ENCODE peak calls at places on chromosomes 3 and 15, in four cellular contexts. F, I, X and J are unnamed samples. For H3K4me1, the result is how much of the 10 kb centered on the place peaks cover.

GRCh38 chr3:46907271-46907670 is 29.8 kb downstream of the PTH1R start:
- DNase-seq in X (no peak), I (no peak), F (peak), J (no peak)

GRCh38 chr3:122183521-122183892 is at the start of gene CASR:
- DNase-seq in I (peak), X (no peak), F (no peak), J (no peak)

GRCh38 chr15:87349181-87349580 is 907.4 kb downstream of the NTRK3 start:
- DNase-seq in F (no peak), X (no peak), I (no peak), J (no peak)

GRCh38 chr15:78072080-78072892 is 5.2 kb downstream of the TBC1D2B start:
- DNase-seq in X (peak), F (peak), I (peak), J (no peak)

GRCh38 chr15:85047271-85047948 is 65.8 kb downstream of the PDE8A start:
- DNase-seq in X (peak), I (peak), F (peak), J (peak)

GRCh38 chr3:88235102-88235501 is 85.3 kb downstream of the C3orf38 start:
- DNase-seq in X (no peak), I (no peak), F (no peak), J (no peak)

GRCh38 chr3:22982981-22983582 is 220.0 kb upstream of the UBE2E2 start:
- DNase-seq in X (no peak), F (no peak), I (peak), J (no peak)

GRCh38 chr3:149442845-149443544 is 31.5 kb upstream of the TM4SF4 start:
- DNase-seq in X (no peak), F (no peak), I (no peak), J (peak)

GRCh38 chr15:22883196-22883595 is 44.7 kb downstream of the NIPA2 start:
- DNase-seq in X (no peak), F (no peak), I (no peak), J (peak)

GRCh38 chr15:59372352-59373211 is at the start of gene MYO1E:
- DNase-seq in I (peak), F (peak), X (peak), J (peak)

GRCh38 chr15:63879211-63879610 is 45.5 kb upstream of the HERC1 start:
- DNase-seq in F (no peak), I (no peak), X (no peak), J (no peak)

GRCh38 chr15:77333166-77333565 is 86.7 kb downstream of the PEAK1 start:
- DNase-seq in I (no peak), X (no peak), F (no peak), J (no peak)

GRCh38 chr3:55169608-55170010 is 241.8 kb upstream of the LRTM1 start:
- DNase-seq in I (no peak), X (no peak), F (no peak), J (peak)

GRCh38 chr3:141402476-141403171 is 34.3 kb downstream of the ZBTB38 start:
- DNase-seq in I (peak), X (peak), F (peak), J (peak)

GRCh38 chr3:13160619-13161018 is 87.4 kb upstream of the IQSEC1 start:
- DNase-seq in I (no peak), F (peak), X (no peak), J (no peak)

GRCh38 chr3:179949428-179949827 is 87.3 kb downstream of the PEX5L start:
- DNase-seq in I (no peak), F (no peak), X (no peak), J (no peak)

GRCh38 chr3:124263168-124263567 is 271.2 kb upstream of the ROPN1 start:
- DNase-seq in X (no peak), I (no peak), F (no peak), J (peak)

GRCh38 chr3:108006077-108006675 is 84.7 kb downstream of the CD47 start:
- DNase-seq in F (no peak), I (peak), X (no peak), J (no peak)

GRCh38 chr3:11288021-11288491 is 15.9 kb downstream of the ATG7 start:
- DNase-seq in I (no peak), X (no peak), F (no peak), J (no peak)

GRCh38 chr3:73407572-73407971 is 217.2 kb downstream of the PDZRN3 start:
- DNase-seq in F (no peak), X (no peak), I (no peak), J (no peak)

GRCh38 chr15:94844533-94845390 is 613.4 kb downstream of the MCTP2 start:
- DNase-seq in I (peak), X (no peak), F (peak), J (no peak)

GRCh38 chr3:21938267-21938681 is 187.3 kb upstream of the ZNF385D start:
- DNase-seq in X (no peak), F (no peak), I (no peak), J (no peak)

GRCh38 chr3:108489776-108490175 is 20.6 kb downstream of the MYH15 start:
- DNase-seq in F (no peak), X (peak), I (peak), J (no peak)

GRCh38 chr3:139935071-139935865 is at the start of gene CLSTN2:
- DNase-seq in F (peak), X (no peak), I (peak), J (peak)

GRCh38 chr3:184325715-184326114 is 11.3 kb downstream of the EIF4G1 start:
- DNase-seq in X (no peak), I (no peak), F (no peak), J (no peak)

GRCh38 chr3:25471081-25471768 is 43.2 kb downstream of the RARB start:
- DNase-seq in I (no peak), F (no peak), X (no peak), J (peak)

GRCh38 chr3:161049683-161050248 is 55.4 kb downstream of the B3GALNT1 start:
- DNase-seq in I (no peak), X (no peak), F (no peak), J (no peak)

GRCh38 chr3:120393761-120394160 is 44.6 kb upstream of the LRRC58 start:
- DNase-seq in X (no peak), I (no peak), F (no peak), J (no peak)

GRCh38 chr3:128435058-128435457 is 31.6 kb downstream of the DNAJB8 start:
- DNase-seq in F (no peak), X (no peak), I (no peak), J (no peak)

GRCh38 chr3:121619691-121620090 is 26.5 kb downstream of the FBXO40 start:
- DNase-seq in X (no peak), F (no peak), I (no peak), J (no peak)

GRCh38 chr3:191768421-191768820 is 307.5 kb downstream of the PYDC2 start:
- DNase-seq in X (no peak), I (no peak), F (no peak), J (no peak)

GRCh38 chr3:8500966-8501365 is 657 bp upstream of the LMCD1 start:
- DNase-seq in X (no peak), I (no peak), F (no peak), J (no peak)

GRCh38 chr3:192273611-192274010 is 453.7 kb downstream of the FGF12 start:
- DNase-seq in I (no peak), F (no peak), X (no peak), J (no peak)

GRCh38 chr3:8734908-8735307 is 1.3 kb downstream of the CAV3 start:
- DNase-seq in F (no peak), I (peak), X (no peak), J (no peak)

GRCh38 chr3:190718097-190718496 is 144.4 kb downstream of the GMNC start:
- DNase-seq in X (no peak), I (no peak), F (no peak), J (peak)

GRCh38 chr15:75104804-75105557 is 81.6 kb downstream of the PPCDC start:
- DNase-seq in F (no peak), X (no peak), I (no peak), J (peak)

GRCh38 chr3:71681224-71681668 is 44.0 kb downstream of the EIF4E3 start:
- DNase-seq in X (peak), F (peak), I (peak), J (peak)

GRCh38 chr3:124769462-124769861 is 39.2 kb downstream of the UMPS start:
- DNase-seq in X (no peak), F (no peak), I (no peak), J (no peak)

GRCh38 chr15:49154799-49155109 is 645 bp downstream of the COPS2 start:
- DNase-seq in I (no peak), F (no peak), X (no peak), J (no peak)

GRCh38 chr3:119295816-119296484 is 1.8 kb downstream of the ARHGAP31 start:
- DNase-seq in I (no peak), X (no peak), F (no peak), J (no peak)

GRCh38 chr3:119294889-119295769 is 946 bp downstream of the ARHGAP31 start:
- DNase-seq in I (peak), X (peak), F (no peak), J (peak)

GRCh38 chr3:119298565-119298941 is 4.4 kb downstream of the ARHGAP31 start:
- DNase-seq in X (no peak), I (no peak), F (no peak), J (no peak)

GRCh38 chr3:119297169-119297568 is 3.0 kb downstream of the ARHGAP31 start:
- DNase-seq in F (no peak), X (no peak), I (no peak), J (no peak)

GRCh38 chr3:119296723-119297122 is 2.5 kb downstream of the ARHGAP31 start:
- DNase-seq in I (no peak), F (no peak), X (no peak), J (no peak)
- H3K4me1 ChIP-seq in I (under half), F (under half), X (under half), J (under half)

GRCh38 chr3:51954713-51955112 is 468 bp upstream of the GPR62 start:
- DNase-seq in X (no peak), I (no peak), F (no peak), J (no peak)

GRCh38 chr3:51954120-51954519 is 1.1 kb upstream of the GPR62 start:
- DNase-seq in I (no peak), X (no peak), F (no peak), J (no peak)

GRCh38 chr3:51957520-51958205 is 2.5 kb downstream of the GPR62 start:
- DNase-seq in F (no peak), I (no peak), X (no peak), J (no peak)

GRCh38 chr3:51955175-51955892 is at the start of gene GPR62:
- DNase-seq in I (no peak), X (no peak), F (no peak), J (no peak)

DNA sequence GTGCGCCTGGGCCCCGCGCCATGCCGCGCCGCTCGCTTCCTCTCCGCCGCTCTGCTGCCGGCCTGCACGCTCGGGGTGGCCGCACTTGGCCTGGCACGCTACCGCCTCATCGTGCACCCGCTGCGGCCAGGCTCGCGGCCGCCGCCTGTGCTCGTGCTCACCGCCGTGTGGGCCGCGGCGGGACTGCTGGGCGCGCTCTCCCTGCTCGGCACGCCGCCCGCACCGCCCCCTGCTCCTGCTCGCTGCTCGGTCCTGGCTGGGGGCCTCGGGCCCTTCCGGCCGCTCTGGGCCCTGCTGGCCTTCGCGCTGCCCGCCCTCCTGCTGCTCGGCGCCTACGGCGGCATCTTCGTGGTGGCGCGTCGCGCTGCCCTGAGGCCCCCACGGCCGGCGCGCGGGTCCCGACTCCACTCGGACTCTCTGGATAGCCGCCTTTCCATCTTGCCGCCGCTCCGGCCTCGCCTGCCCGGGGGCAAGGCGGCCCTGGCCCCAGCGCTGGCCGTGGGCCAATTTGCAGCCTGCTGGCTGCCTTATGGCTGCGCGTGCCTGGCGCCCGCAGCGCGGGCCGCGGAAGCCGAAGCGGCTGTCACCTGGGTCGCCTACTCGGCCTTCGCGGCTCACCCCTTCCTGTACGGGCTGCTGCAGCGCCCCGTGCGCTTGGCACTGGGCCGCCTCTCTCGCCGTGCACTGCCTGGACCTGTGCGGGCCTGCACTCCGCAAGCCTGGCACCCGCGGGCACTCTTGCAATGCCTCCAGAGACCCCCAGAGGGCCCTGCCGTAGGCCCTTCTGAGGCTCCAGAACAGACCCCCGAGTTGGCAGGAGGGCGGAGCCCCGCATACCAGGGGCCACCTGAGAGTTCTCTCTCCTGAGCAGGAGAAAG is 951 bp downstream of the GPR62 start:
- DNase-seq in I (peak), F (peak), X (peak), J (no peak)
- H3K4me1 ChIP-seq in I (under half), F (under half), X (under half), J (under half)

GRCh38 chr15:90228960-90229359 is 4.8 kb downstream of the CIB1 start:
- DNase-seq in F (no peak), I (no peak), X (no peak), J (no peak)
- H3K4me1 ChIP-seq in F (under half), I (under half), X (under half), J (under half)

GRCh38 chr3:48428088-48428862 is 1.6 kb downstream of the PLXNB1 start:
- DNase-seq in I (no peak), F (peak), X (no peak), J (no peak)
- H3K4me1 ChIP-seq in I (under half), F (half or more), X (under half), J (under half)

GRCh38 chr3:42077785-42078184 is 13.4 kb upstream of the TRAK1 start:
- DNase-seq in I (peak), X (no peak), F (no peak), J (no peak)
- H3K4me1 ChIP-seq in I (under half), X (under half), F (under half), J (under half)

DNA sequence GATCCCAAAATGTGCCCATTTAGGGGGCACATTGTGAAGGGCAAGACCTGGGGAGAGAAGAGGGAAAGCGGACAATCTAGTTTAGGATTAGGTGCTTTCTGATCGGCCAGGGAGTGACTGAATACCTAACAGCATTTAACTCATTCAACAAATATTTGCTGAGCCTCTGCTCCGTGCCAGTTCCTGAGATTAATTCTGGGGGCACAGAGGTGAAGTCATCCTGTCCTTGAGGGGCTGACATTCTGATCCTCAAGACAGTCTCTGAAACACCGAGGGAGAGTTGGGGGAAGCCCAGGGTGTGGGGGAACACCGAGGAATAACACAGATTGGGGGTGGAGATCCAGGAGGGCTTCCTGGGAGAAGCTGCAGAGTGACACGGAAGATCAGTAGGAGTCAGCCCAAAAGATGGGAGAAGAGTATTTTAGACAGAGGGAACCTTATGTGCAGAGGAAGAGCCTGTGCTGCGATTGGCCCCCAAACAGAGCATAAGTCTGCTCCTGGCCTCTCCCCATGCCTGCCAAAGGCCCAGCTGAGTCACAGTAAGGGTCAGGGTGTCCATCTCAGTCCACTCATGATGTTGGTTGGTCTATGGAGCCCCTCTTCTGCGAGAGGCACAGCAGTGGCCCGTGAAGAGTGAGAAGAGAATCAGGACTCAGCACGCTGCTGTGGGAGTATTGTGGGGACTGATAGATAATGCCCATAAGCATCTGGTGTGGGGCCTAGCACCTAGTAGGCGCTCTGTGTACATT is 60.2 kb downstream of the AMOTL2 start:
- DNase-seq in I (no peak), X (no peak), F (no peak), J (peak)
- H3K4me1 ChIP-seq in I (under half), X (under half), F (half or more), J (half or more)

DNA sequence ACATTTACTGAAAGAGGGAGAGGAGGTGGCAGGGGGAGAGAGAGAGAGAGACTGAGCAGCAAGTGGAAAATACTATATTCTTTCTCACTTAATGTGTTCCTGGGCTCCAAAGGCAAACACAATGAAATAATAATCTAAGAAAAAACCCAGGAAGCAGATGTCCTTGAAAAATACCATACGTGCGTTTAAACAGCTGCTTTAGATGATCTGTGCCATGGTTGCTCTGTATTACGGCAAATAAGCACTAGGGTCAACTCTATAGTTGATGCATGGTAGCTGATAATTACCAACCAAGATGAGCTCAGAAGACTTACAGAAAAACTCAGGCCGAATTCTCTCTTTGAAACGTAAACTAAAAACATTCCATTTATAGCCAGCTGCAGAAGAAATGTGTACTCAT is 410.3 kb upstream of the TBL1XR1 start:
- DNase-seq in I (no peak), F (no peak), X (no peak), J (no peak)
- H3K4me1 ChIP-seq in I (under half), F (under half), X (under half), J (under half)

GRCh38 chr3:152376351-152377183 is 107.8 kb downstream of the MBNL1 start:
- DNase-seq in X (no peak), F (peak), I (no peak), J (no peak)

GRCh38 chr3:152380048-152380447 is 111.3 kb downstream of the MBNL1 start:
- DNase-seq in I (no peak), F (no peak), X (no peak), J (no peak)

GRCh38 chr3:152377184-152377570 is 108.4 kb downstream of the MBNL1 start:
- DNase-seq in I (no peak), F (no peak), X (no peak), J (no peak)

GRCh38 chr3:152381881-152382295 is 113.2 kb downstream of the MBNL1 start:
- DNase-seq in F (no peak), X (no peak), I (no peak), J (no peak)

DNA sequence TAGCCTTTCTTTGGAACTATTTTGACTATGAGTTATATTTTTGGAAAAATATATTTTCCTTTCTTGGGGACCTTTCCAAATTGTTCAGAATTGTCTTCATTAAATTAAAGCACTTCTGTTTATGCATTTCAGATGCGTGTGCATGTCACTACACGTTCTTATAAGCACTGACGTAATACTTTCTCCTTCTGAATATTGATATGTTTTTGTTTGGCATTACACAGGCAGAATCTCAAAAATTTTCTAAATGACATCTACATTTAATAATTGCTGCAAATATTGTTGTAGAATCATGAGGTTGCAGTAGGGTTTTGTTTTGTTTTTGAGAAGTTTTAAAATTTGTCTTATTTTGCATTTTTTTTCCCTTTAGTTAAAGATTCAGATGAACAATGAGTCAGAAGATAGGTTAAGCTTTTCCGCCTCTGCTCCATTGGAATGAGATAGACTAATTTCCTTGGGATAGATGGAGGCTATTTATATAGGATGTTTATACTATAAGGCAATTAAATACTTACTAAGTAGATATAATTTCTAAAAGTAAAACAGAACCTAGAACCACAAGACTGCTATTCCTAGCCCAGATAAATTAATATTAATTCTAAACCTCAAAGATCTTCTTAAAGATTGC is 110.8 kb downstream of the MBNL1 start:
- DNase-seq in X (no peak), I (no peak), F (no peak), J (no peak)
- H3K4me1 ChIP-seq in X (half or more), I (under half), F (under half), J (under half)